ENCODE peak calls at places on chromosomes 5 and 9, in seven cellular contexts. X is activated T-cell treated with anti-CD3 and anti-CD28 coated beads for 24 hours; A is Caco-2; C is neural crest cell; W is CD8-positive, alpha-beta T cell; Q is right lobe of liver; F is 8988T. T is an unnamed sample.
A peak's percentile ranks its signal among the peaks of the same experiment; 100 is the strongest.

GRCh38 chr5:130992095-130992494 is 173.0 kb downstream of the HINT1 start:
- DNase-seq in X (no peak), A (no peak), C (no peak), W (no peak), Q (no peak), F (no peak), T (no peak)

GRCh38 chr5:172429201-172429940 is 25.0 kb downstream of the SH3PXD2B start:
- DNase-seq in X (no peak), A (no peak), C (no peak), W (no peak), Q (no peak), F (no peak), T (no peak)

GRCh38 chr5:931570-932145 is 39.0 kb downstream of the TRIP13 start:
- DNase-seq in X (no peak), A (no peak), C (no peak), W (no peak), Q (no peak), F (no peak), T (no peak)

GRCh38 chr5:66436721-66437120 is 159.5 kb upstream of the MAST4 start:
- DNase-seq in X (no peak), A (no peak), C (no peak), W (no peak), Q (no peak), F (no peak), T (peak; percentile 13)

GRCh38 chr5:143456952-143457547 is 53.6 kb upstream of the NR3C1 start:
- DNase-seq in X (no peak), A (no peak), C (no peak), W (no peak), Q (no peak), F (no peak), T (no peak)

GRCh38 chr9:8762676-8763075 is 963.1 kb upstream of the DMAC1 start:
- DNase-seq in X (no peak), A (peak; percentile 33), C (no peak), W (no peak), Q (no peak), F (no peak), T (no peak)

GRCh38 chr9:29564564-29564963 is 1991.3 kb upstream of the C9orf72 start:
- DNase-seq in X (no peak), A (no peak), C (no peak), W (no peak), Q (no peak), F (no peak), T (no peak)

GRCh38 chr5:22908129-22908528 is 55.0 kb upstream of the CDH12 start:
- DNase-seq in X (no peak), A (no peak), C (no peak), W (no peak), Q (no peak), F (no peak), T (no peak)

GRCh38 chr5:179912951-179913350 is 5.3 kb upstream of the TBC1D9B start:
- DNase-seq in X (no peak), A (no peak), C (no peak), W (no peak), Q (no peak), F (no peak), T (no peak)

GRCh38 chr9:34125681-34126206 is 754 bp downstream of the DCAF12 start:
- DNase-seq in X (no peak), A (no peak), C (no peak), W (no peak), Q (no peak), F (no peak), T (peak; percentile 20)

GRCh38 chr9:125074976-125075375 is 68.4 kb downstream of the SCAI start:
- DNase-seq in X (no peak), A (no peak), C (no peak), W (no peak), Q (no peak), F (no peak), T (no peak)

GRCh38 chr5:126972062-126972895 is 58.1 kb downstream of the MARCHF3 start:
- DNase-seq in X (no peak), A (no peak), C (no peak), W (peak; percentile 38), Q (no peak), F (no peak), T (peak; percentile 41)